ENCODE peak calls at places on chromosome 15, in six cellular contexts. L, Y, V, M, S and A are unnamed samples.

GRCh38 chr15:77874071-77874470 is 203.4 kb downstream of the TBC1D2B start:
- DNase-seq in L (no peak), M (no peak), Y (no peak), V (no peak), S (peak; percentile 27), A (no peak)

GRCh38 chr15:101024111-101024695 is 105.0 kb downstream of the LRRK1 start:
- DNase-seq in M (no peak), S (no peak), Y (peak; percentile 58), V (no peak), L (peak; percentile 72), A (no peak)

GRCh38 chr15:99202176-99202552 is 47.2 kb downstream of the TTC23 start:
- DNase-seq in Y (no peak), S (no peak), V (no peak), M (no peak), L (no peak), A (no peak)

GRCh38 chr15:31303434-31304073 is 23.1 kb upstream of the KLF13 start:
- DNase-seq in V (peak; percentile 9), Y (peak; percentile 62), L (no peak), M (peak; percentile 8), S (no peak), A (no peak)

GRCh38 chr15:79130535-79131130 is 40.1 kb upstream of the RASGRF1 start:
- DNase-seq in S (no peak), M (no peak), Y (no peak), L (no peak), V (no peak), A (no peak)

GRCh38 chr15:91032919-91033803 is 10.8 kb upstream of the VPS33B start:
- DNase-seq in L (peak; percentile 25), M (peak; percentile 21), Y (no peak), S (no peak), V (no peak), A (peak; percentile 69)

GRCh38 chr15:60385620-60386552 is 11.9 kb downstream of the ANXA2 start:
- DNase-seq in V (peak; percentile 32), M (no peak), S (no peak), Y (no peak), L (no peak), A (no peak)

GRCh38 chr15:59298255-59298856 is 74.3 kb downstream of the MYO1E start:
- DNase-seq in Y (no peak), V (no peak), M (no peak), L (no peak), S (no peak), A (no peak)

GRCh38 chr15:74240897-74241614 is 4.9 kb downstream of the CCDC33 start:
- DNase-seq in L (no peak), Y (no peak), S (no peak), M (no peak), V (no peak), A (no peak)

GRCh38 chr15:78907577-78907976 is 34.9 kb downstream of the MORF4L1 start:
- DNase-seq in S (peak; percentile 2), L (no peak), M (peak; percentile 26), V (no peak), Y (no peak), A (no peak)